ENCODE peak calls at places on chromosomes 3 and 15, in four cellular contexts. D is H1, V is HepG2, S is K562. I is an unnamed sample.

GRCh38 chr3:174397848-174398247 is 461.3 kb upstream of the NAALADL2 start:
- DNase-seq in D (no peak), V (peak; percentile 1), S (no peak), I (peak; percentile 10)

GRCh38 chr3:6526861-6527260 is 334.1 kb upstream of the GRM7 start:
- DNase-seq in D (no peak), V (no peak), S (no peak), I (no peak)

GRCh38 chr3:64188810-64189560 is 36.3 kb downstream of the PRICKLE2 start:
- DNase-seq in D (no peak), V (no peak), S (no peak), I (peak; percentile 66)

GRCh38 chr3:71584216-71585061 is 911 bp upstream of the FOXP1 start:
- DNase-seq in D (no peak), V (peak; percentile 68), S (peak; percentile 25), I (no peak)

GRCh38 chr3:155553800-155554199 is 191.1 kb downstream of the PLCH1 start:
- DNase-seq in D (no peak), V (peak; percentile 9), S (no peak), I (no peak)

GRCh38 chr3:14680716-14681115 is 5.8 kb downstream of the C3orf20 start:
- DNase-seq in D (no peak), V (peak; percentile 64), S (no peak), I (no peak)

GRCh38 chr3:49339593-49339946 is 283 bp downstream of the USP4 start:
- DNase-seq in D (peak; percentile 19), V (peak; percentile 27), S (peak; percentile 69), I (peak; percentile 22)

GRCh38 chr15:79875213-79875612 is 21.6 kb downstream of the MTHFS start:
- DNase-seq in D (no peak), V (no peak), S (no peak), I (no peak)

GRCh38 chr3:134239538-134239937 is 11.1 kb downstream of the RYK start:
- DNase-seq in D (no peak), V (no peak), S (no peak), I (no peak)

GRCh38 chr3:143895805-143896204 is 47.5 kb upstream of the SLC9A9 start:
- DNase-seq in D (no peak), V (no peak), S (no peak), I (no peak)

GRCh38 chr3:124834723-124835718 is 52.1 kb downstream of the ITGB5 start:
- DNase-seq in D (no peak), V (peak; percentile 99), S (peak; percentile 17), I (peak; percentile 91)

GRCh38 chr3:13141183-13141582 is 68.0 kb upstream of the IQSEC1 start:
- DNase-seq in D (no peak), V (no peak), S (no peak), I (no peak)

GRCh38 chr15:74995182-74995778 is at the start of gene SCAMP5:
- DNase-seq in D (peak; percentile 84), V (peak; percentile 90), S (peak; percentile 99), I (peak; percentile 98)

GRCh38 chr15:54226455-54226854 is 248.2 kb downstream of the UNC13C start:
- DNase-seq in D (no peak), V (no peak), S (no peak), I (no peak)

GRCh38 chr3:45870099-45870498 is 16.2 kb upstream of the CCR9 start:
- DNase-seq in D (no peak), V (no peak), S (no peak), I (no peak)

GRCh38 chr3:23740517-23741402 is 65.0 kb upstream of the UBE2E1 start:
- DNase-seq in D (no peak), V (no peak), S (no peak), I (peak; percentile 72)

GRCh38 chr15:43954181-43954621 is 127.4 kb downstream of the WDR76 start:
- DNase-seq in D (no peak), V (no peak), S (no peak), I (no peak)

GRCh38 chr3:188631291-188632010 is 477.5 kb downstream of the LPP start:
- DNase-seq in D (no peak), V (peak; percentile 27), S (no peak), I (peak; percentile 9)

GRCh38 chr3:171116365-171116764 is 89.8 kb upstream of the SLC2A2 start:
- DNase-seq in D (no peak), V (no peak), S (no peak), I (no peak)

GRCh38 chr3:52257911-52258310 is 12.4 kb downstream of the PPM1M start:
- DNase-seq in D (no peak), V (no peak), S (no peak), I (no peak)

GRCh38 chr15:57415559-57415958 is 39.3 kb downstream of the CGNL1 start:
- DNase-seq in D (no peak), V (no peak), S (no peak), I (no peak)

GRCh38 chr3:113897373-113897777 is 50.4 kb upstream of the ZDHHC23 start:
- DNase-seq in D (no peak), V (no peak), S (no peak), I (no peak)

GRCh38 chr15:51097553-51098330 is 3.0 kb upstream of the TNFAIP8L3 start:
- DNase-seq in D (no peak), V (peak; percentile 19), S (no peak), I (no peak)

GRCh38 chr3:24357635-24358034 is 137.0 kb downstream of the THRB start:
- DNase-seq in D (no peak), V (no peak), S (no peak), I (no peak)

GRCh38 chr15:100264994-100265640 is 76.7 kb downstream of the ADAMTS17 start:
- DNase-seq in D (no peak), V (no peak), S (no peak), I (no peak)

GRCh38 chr3:99627062-99627826 is 11.2 kb upstream of the COL8A1 start:
- DNase-seq in D (no peak), V (no peak), S (no peak), I (no peak)

GRCh38 chr3:105830836-105831235 is 38.0 kb downstream of the CBLB start:
- DNase-seq in D (no peak), V (no peak), S (no peak), I (no peak)

GRCh38 chr3:187064210-187065115 is 74.8 kb downstream of the RPL39L start:
- DNase-seq in D (no peak), V (peak; percentile 65), S (no peak), I (no peak)

GRCh38 chr3:24595801-24596200 is 101.2 kb upstream of the THRB start:
- DNase-seq in D (no peak), V (no peak), S (no peak), I (peak; percentile 13)

GRCh38 chr3:197364410-197365071 is 66.1 kb upstream of the DLG1 start:
- DNase-seq in D (no peak), V (peak; percentile 97), S (no peak), I (no peak)

GRCh38 chr3:197124713-197125112 is 95.1 kb upstream of the MELTF start:
- DNase-seq in D (no peak), V (no peak), S (no peak), I (no peak)

GRCh38 chr3:46027736-46028397 is 584 bp upstream of the XCR1 start:
- DNase-seq in D (no peak), V (no peak), S (no peak), I (no peak)

GRCh38 chr3:184691397-184692131 is 20.3 kb downstream of the MAGEF1 start:
- DNase-seq in D (no peak), V (no peak), S (no peak), I (no peak)

GRCh38 chr3:149009732-149010131 is 18.4 kb downstream of the GYG1 start:
- DNase-seq in D (no peak), V (no peak), S (no peak), I (no peak)
- TF ChIP-seq MAFK in D (no peak), V (no peak), S (no peak), I (no peak)

DNA sequence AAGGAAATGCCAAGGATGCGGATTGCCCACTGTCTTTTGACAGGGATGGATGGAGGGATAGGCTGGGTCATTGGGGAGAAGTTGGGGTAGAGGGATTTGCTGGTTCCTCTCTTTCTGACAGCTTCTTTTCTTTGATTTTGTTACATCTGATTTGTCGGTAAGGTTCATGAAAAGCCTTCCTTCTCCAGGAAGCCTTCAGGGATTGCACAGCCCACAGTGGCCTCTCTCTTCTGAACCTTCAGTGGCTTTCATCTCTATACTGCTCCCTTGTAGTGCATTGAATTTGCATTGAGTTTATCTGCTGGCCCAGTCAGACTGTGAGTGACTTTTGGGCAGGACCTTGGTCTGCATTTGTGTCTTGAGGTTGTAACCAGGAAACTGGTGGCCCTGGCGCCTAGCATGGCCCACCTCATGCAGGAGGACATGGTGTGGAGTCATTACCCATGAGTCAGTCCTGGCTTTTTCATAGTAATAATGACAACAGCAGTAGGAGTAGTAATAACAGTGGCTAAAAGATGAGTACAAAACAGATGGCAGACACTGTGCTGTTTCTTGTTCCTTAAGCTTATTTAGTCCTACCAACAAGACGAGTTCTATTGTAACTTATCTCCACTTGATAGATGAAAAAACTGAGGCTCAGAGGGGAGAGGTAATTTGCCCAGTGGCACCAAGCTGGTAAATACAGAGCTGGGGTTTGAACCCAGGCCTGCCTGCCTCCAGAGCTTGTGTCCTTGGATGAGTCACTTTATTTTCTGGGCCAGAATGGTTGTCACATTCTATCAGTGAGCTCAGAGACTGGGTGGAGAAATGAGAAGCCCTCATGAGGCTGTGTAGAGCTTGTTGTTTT is 28.4 kb downstream of the SMAD6 start:
- DNase-seq in D (no peak), V (no peak), S (no peak), I (peak; percentile 48)
- TF ChIP-seq PHF8 in D (no peak), V (no peak), S (no peak), I (no peak)

GRCh38 chr15:48469681-48470080 is 138.5 kb downstream of the DUT start:
- DNase-seq in D (no peak), V (no peak), S (no peak), I (no peak)

GRCh38 chr15:48469271-48469670 is 138.0 kb downstream of the DUT start:
- DNase-seq in D (no peak), V (no peak), S (no peak), I (no peak)

GRCh38 chr15:48472756-48473155 is 141.5 kb downstream of the DUT start:
- DNase-seq in D (no peak), V (no peak), S (no peak), I (peak; percentile 3)

GRCh38 chr15:48470096-48470495 is 138.9 kb downstream of the DUT start:
- DNase-seq in D (no peak), V (no peak), S (no peak), I (no peak)

DNA sequence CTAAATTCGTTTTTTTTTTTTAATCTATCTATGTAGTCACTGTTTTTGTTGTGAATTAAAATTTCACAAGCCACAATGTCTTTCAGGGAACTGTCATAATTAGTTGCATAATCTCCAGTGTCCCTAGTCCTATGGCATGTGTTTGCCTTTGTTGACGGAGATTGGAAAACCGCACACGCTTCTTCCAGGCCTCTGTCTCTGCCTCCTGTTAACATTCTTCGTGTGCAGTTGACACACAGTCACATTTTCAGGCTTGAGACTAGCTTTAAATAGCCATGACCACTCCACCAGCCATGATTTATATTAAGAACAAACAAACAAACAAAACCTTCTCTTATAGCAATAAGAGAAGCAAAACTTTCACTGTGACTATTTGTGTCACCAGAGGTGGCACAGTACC is 139.8 kb downstream of the DUT start:
- DNase-seq in D (no peak), V (no peak), S (no peak), I (no peak)
- TF ChIP-seq RFX5 in D (no peak), V (no peak), S (no peak), I (no peak)

GRCh38 chr3:172125963-172126403 is 86.6 kb downstream of the FNDC3B start:
- DNase-seq in D (no peak), V (no peak), S (no peak), I (no peak)
- TF ChIP-seq MAFK in D (no peak), V (no peak), S (no peak), I (no peak)

GRCh38 chr15:98658831-98659699 is 10.7 kb downstream of the IGF1R start:
- DNase-seq in D (no peak), V (peak; percentile 66), S (peak; percentile 40), I (peak; percentile 80)
- TF ChIP-seq PHF8 in D (no peak), V (no peak), S (no peak), I (no peak)

I was measured in A549.